ENCODE peak calls at places on chromosomes 3 and 15, in seven cellular contexts. One of them, this sample, is unnamed.

GRCh38 chr15:60374628-60375081 is 23.1 kb downstream of the ANXA2 start:
- DNase-seq in breast epithelium: peak
- DNase-seq in heart left ventricle: no peak
- DNase-seq in ELR: peak
- DNase-seq in cerebellum: no peak
- DNase-seq in cardiac fibroblast: peak
- DNase-seq in mucosa of gallbladder: peak
- DNase-seq in this sample: peak

GRCh38 chr15:57914350-57915055 is 151.0 kb downstream of the ALDH1A2 start:
- DNase-seq in cardiac fibroblast: no peak
- DNase-seq in heart left ventricle: no peak
- DNase-seq in breast epithelium: no peak
- DNase-seq in cerebellum: no peak
- DNase-seq in ELR: no peak
- DNase-seq in mucosa of gallbladder: no peak
- DNase-seq in this sample: no peak

GRCh38 chr3:129596194-129597086 is 10.0 kb downstream of the PLXND1 start:
- DNase-seq in cardiac fibroblast: peak
- DNase-seq in breast epithelium: peak
- DNase-seq in cerebellum: peak
- DNase-seq in mucosa of gallbladder: peak
- DNase-seq in ELR: peak
- DNase-seq in heart left ventricle: peak
- DNase-seq in this sample: peak

GRCh38 chr15:28983432-28984311 is 97.9 kb downstream of the APBA2 start:
- DNase-seq in cerebellum: no peak
- DNase-seq in cardiac fibroblast: no peak
- DNase-seq in heart left ventricle: no peak
- DNase-seq in mucosa of gallbladder: no peak
- DNase-seq in breast epithelium: no peak
- DNase-seq in ELR: no peak
- DNase-seq in this sample: no peak

GRCh38 chr3:141386611-141387110 is 18.4 kb downstream of the ZBTB38 start:
- DNase-seq in ELR: no peak
- DNase-seq in heart left ventricle: no peak
- DNase-seq in cardiac fibroblast: peak
- DNase-seq in breast epithelium: no peak
- DNase-seq in mucosa of gallbladder: no peak
- DNase-seq in cerebellum: peak
- DNase-seq in this sample: no peak

GRCh38 chr3:161263057-161263456 is 41.9 kb downstream of the NMD3 start:
- DNase-seq in ELR: peak
- DNase-seq in cerebellum: no peak
- DNase-seq in heart left ventricle: no peak
- DNase-seq in breast epithelium: no peak
- DNase-seq in mucosa of gallbladder: no peak
- DNase-seq in cardiac fibroblast: peak
- DNase-seq in this sample: no peak

GRCh38 chr3:171134170-171134569 is 107.7 kb upstream of the SLC2A2 start:
- DNase-seq in ELR: no peak
- DNase-seq in breast epithelium: no peak
- DNase-seq in cerebellum: no peak
- DNase-seq in cardiac fibroblast: no peak
- DNase-seq in mucosa of gallbladder: no peak
- DNase-seq in heart left ventricle: no peak
- DNase-seq in this sample: no peak

GRCh38 chr15:89666147-89666857 is 11.0 kb upstream of the KIF7 start:
- DNase-seq in mucosa of gallbladder: no peak
- DNase-seq in ELR: no peak
- DNase-seq in breast epithelium: no peak
- DNase-seq in cardiac fibroblast: no peak
- DNase-seq in heart left ventricle: no peak
- DNase-seq in cerebellum: no peak
- DNase-seq in this sample: no peak

GRCh38 chr3:171457263-171458055 is 2.7 kb downstream of the TNIK start:
- DNase-seq in cerebellum: no peak
- DNase-seq in ELR: no peak
- DNase-seq in mucosa of gallbladder: no peak
- DNase-seq in cardiac fibroblast: no peak
- DNase-seq in heart left ventricle: no peak
- DNase-seq in breast epithelium: no peak
- DNase-seq in this sample: no peak

GRCh38 chr3:48795997-48796732 is 51.5 kb downstream of the PRKAR2A start:
- DNase-seq in cerebellum: no peak
- DNase-seq in breast epithelium: no peak
- DNase-seq in mucosa of gallbladder: no peak
- DNase-seq in heart left ventricle: no peak
- DNase-seq in cardiac fibroblast: no peak
- DNase-seq in ELR: no peak
- DNase-seq in this sample: no peak

GRCh38 chr3:133926736-133927542 is 31.3 kb upstream of the RAB6B start:
- DNase-seq in cardiac fibroblast: no peak
- DNase-seq in ELR: no peak
- DNase-seq in heart left ventricle: no peak
- DNase-seq in cerebellum: no peak
- DNase-seq in breast epithelium: no peak
- DNase-seq in mucosa of gallbladder: no peak
- DNase-seq in this sample: no peak

GRCh38 chr3:148450819-148451218 is 246.9 kb upstream of the AGTR1 start:
- DNase-seq in breast epithelium: no peak
- DNase-seq in heart left ventricle: no peak
- DNase-seq in ELR: no peak
- DNase-seq in mucosa of gallbladder: no peak
- DNase-seq in cardiac fibroblast: no peak
- DNase-seq in cerebellum: no peak
- DNase-seq in this sample: no peak

GRCh38 chr3:59212128-59212764 is 162.4 kb upstream of the CFAP20DC start:
- DNase-seq in breast epithelium: no peak
- DNase-seq in mucosa of gallbladder: peak
- DNase-seq in cardiac fibroblast: peak
- DNase-seq in heart left ventricle: no peak
- DNase-seq in ELR: peak
- DNase-seq in cerebellum: peak
- DNase-seq in this sample: no peak

GRCh38 chr15:86336051-86336788 is 256.5 kb downstream of the AGBL1 start:
- DNase-seq in ELR: peak
- DNase-seq in cardiac fibroblast: peak
- DNase-seq in breast epithelium: no peak
- DNase-seq in heart left ventricle: no peak
- DNase-seq in cerebellum: no peak
- DNase-seq in mucosa of gallbladder: no peak
- DNase-seq in this sample: no peak

GRCh38 chr3:154955907-154956533 is 124.1 kb upstream of the MME start:
- DNase-seq in breast epithelium: no peak
- DNase-seq in cerebellum: no peak
- DNase-seq in mucosa of gallbladder: no peak
- DNase-seq in cardiac fibroblast: no peak
- DNase-seq in ELR: no peak
- DNase-seq in heart left ventricle: no peak
- DNase-seq in this sample: no peak

GRCh38 chr15:100721758-100722550 is 119.6 kb downstream of the ASB7 start:
- DNase-seq in cerebellum: no peak
- DNase-seq in ELR: peak
- DNase-seq in breast epithelium: peak
- DNase-seq in heart left ventricle: peak
- DNase-seq in cardiac fibroblast: peak
- DNase-seq in mucosa of gallbladder: peak
- DNase-seq in this sample: peak

GRCh38 chr15:57259511-57260143 is 116.7 kb upstream of the CGNL1 start:
- DNase-seq in ELR: no peak
- DNase-seq in cerebellum: no peak
- DNase-seq in cardiac fibroblast: no peak
- DNase-seq in breast epithelium: no peak
- DNase-seq in mucosa of gallbladder: no peak
- DNase-seq in heart left ventricle: no peak
- DNase-seq in this sample: no peak

GRCh38 chr15:55344206-55344605 is 25.2 kb downstream of the PIGB start:
- DNase-seq in breast epithelium: no peak
- DNase-seq in heart left ventricle: no peak
- DNase-seq in mucosa of gallbladder: no peak
- DNase-seq in ELR: no peak
- DNase-seq in cerebellum: no peak
- DNase-seq in cardiac fibroblast: peak
- DNase-seq in this sample: no peak

GRCh38 chr15:80404057-80404718 is at the start of gene ARNT2:
- DNase-seq in ELR: peak
- DNase-seq in heart left ventricle: no peak
- DNase-seq in cerebellum: peak
- DNase-seq in breast epithelium: no peak
- DNase-seq in cardiac fibroblast: no peak
- DNase-seq in mucosa of gallbladder: no peak
- DNase-seq in this sample: no peak

GRCh38 chr3:129118745-129119144 is 2.9 kb downstream of the RAB43 start:
- DNase-seq in mucosa of gallbladder: no peak
- DNase-seq in cerebellum: no peak
- DNase-seq in ELR: no peak
- DNase-seq in heart left ventricle: no peak
- DNase-seq in cardiac fibroblast: no peak
- DNase-seq in breast epithelium: no peak
- DNase-seq in this sample: no peak

GRCh38 chr3:67357610-67358458 is 296.6 kb downstream of the SUCLG2 start:
- DNase-seq in ELR: peak
- DNase-seq in mucosa of gallbladder: no peak
- DNase-seq in cardiac fibroblast: peak
- DNase-seq in heart left ventricle: no peak
- DNase-seq in breast epithelium: no peak
- DNase-seq in cerebellum: no peak
- DNase-seq in this sample: no peak

GRCh38 chr3:141049681-141050080 is 1.5 kb upstream of the SPSB4 start:
- DNase-seq in heart left ventricle: no peak
- DNase-seq in cerebellum: no peak
- DNase-seq in cardiac fibroblast: no peak
- DNase-seq in ELR: peak
- DNase-seq in mucosa of gallbladder: no peak
- DNase-seq in breast epithelium: no peak
- DNase-seq in this sample: no peak

GRCh38 chr3:155370198-155370597 is 76.7 kb upstream of the STRIT1 start:
- DNase-seq in ELR: no peak
- DNase-seq in heart left ventricle: peak
- DNase-seq in mucosa of gallbladder: no peak
- DNase-seq in breast epithelium: no peak
- DNase-seq in cerebellum: no peak
- DNase-seq in cardiac fibroblast: no peak
- DNase-seq in this sample: no peak